ENCODE peak calls at places on chromosomes 11 and 22, in nine cellular contexts. Q is pancreas, J is uterus, B is A549, L is lung, O is heart right ventricle, F is adrenal gland, H is upper lobe of right lung, P is kidney. N is an unnamed sample.

GRCh38 chr11:126683766-126684728 is 316.5 kb downstream of the KIRREL3 start:
- DNase-seq in Q (no peak), J (no peak), B (no peak), L (no peak), O (no peak), F (no peak), H (no peak), P (no peak), N (no peak)

GRCh38 chr22:32005453-32005852 is 37.6 kb upstream of the SLC5A1 start:
- DNase-seq in Q (no peak), J (no peak), B (peak), L (no peak), O (no peak), F (no peak), H (no peak), P (no peak), N (no peak)

GRCh38 chr22:27780161-27780575 is 21.4 kb downstream of the MN1 start:
- DNase-seq in Q (no peak), J (no peak), B (no peak), L (no peak), O (peak), F (no peak), H (no peak), P (no peak), N (no peak)

GRCh38 chr22:19959587-19960490 is 18.2 kb upstream of the TXNRD2 start:
- DNase-seq in Q (no peak), J (peak), B (no peak), L (no peak), O (no peak), F (no peak), H (no peak), P (peak), N (no peak)

GRCh38 chr22:40345271-40345670 is 1.0 kb upstream of the ADSL start:
- DNase-seq in Q (no peak), J (no peak), B (no peak), L (no peak), O (no peak), F (peak), H (no peak), P (no peak), N (peak)

GRCh38 chr11:2738551-2739431 is 39.0 kb upstream of the KCNQ1OT1 start:
- DNase-seq in Q (no peak), J (no peak), B (no peak), L (no peak), O (peak), F (no peak), H (no peak), P (peak), N (no peak)

GRCh38 chr11:93526691-93527583 is 16.3 kb downstream of the SMCO4 start:
- DNase-seq in Q (no peak), J (no peak), B (no peak), L (no peak), O (no peak), F (no peak), H (no peak), P (no peak), N (no peak)

GRCh38 chr11:93073508-93074280 is 104.2 kb downstream of the MTNR1B start:
- DNase-seq in Q (no peak), J (no peak), B (no peak), L (no peak), O (no peak), F (no peak), H (no peak), P (no peak), N (no peak)

GRCh38 chr22:44697423-44698179 is 4.4 kb upstream of the PRR5 start:
- DNase-seq in Q (peak), J (peak), B (peak), L (peak), O (peak), F (peak), H (peak), P (no peak), N (peak)

GRCh38 chr11:35632301-35632700 is 14.0 kb downstream of the FJX1 start:
- DNase-seq in Q (no peak), J (no peak), B (peak), L (no peak), O (no peak), F (no peak), H (no peak), P (no peak), N (no peak)

GRCh38 chr22:23082534-23083314 is 12.4 kb downstream of the GNAZ start:
- DNase-seq in Q (no peak), J (no peak), B (no peak), L (no peak), O (no peak), F (no peak), H (no peak), P (no peak), N (no peak)

GRCh38 chr22:40216041-40216756 is 38.5 kb downstream of the TNRC6B start:
- DNase-seq in Q (no peak), J (no peak), B (no peak), L (no peak), O (no peak), F (no peak), H (no peak), P (no peak), N (peak)

GRCh38 chr22:28980326-28980725 is 81.3 kb downstream of the C22orf31 start:
- DNase-seq in Q (no peak), J (no peak), B (no peak), L (no peak), O (no peak), F (no peak), H (no peak), P (no peak), N (no peak)

GRCh38 chr11:114008331-114008730 is 33.4 kb downstream of the HTR3A start:
- DNase-seq in Q (no peak), J (no peak), B (no peak), L (no peak), O (no peak), F (no peak), H (no peak), P (no peak), N (no peak)

GRCh38 chr22:24076091-24076867 is 65.2 kb downstream of the CABIN1 start:
- DNase-seq in Q (no peak), J (no peak), B (no peak), L (no peak), O (no peak), F (no peak), H (peak), P (no peak), N (peak)

GRCh38 chr11:122781378-122782040 is 56.8 kb upstream of the CRTAM start:
- DNase-seq in Q (peak), J (peak), B (peak), L (peak), O (peak), F (peak), H (peak), P (peak), N (peak)
- H3K27ac ChIP-seq in Q (no peak), J (peak), B (peak), L (no peak), O (no peak), F (no peak), H (peak), P (no peak), N (no peak)

GRCh38 chr11:83374311-83374710 is 88.1 kb upstream of the CCDC90B start:
- DNase-seq in Q (no peak), J (no peak), B (no peak), L (no peak), O (no peak), F (no peak), H (no peak), P (no peak), N (no peak)
- H3K4me3 ChIP-seq in Q (no peak), J (no peak), B (no peak), L (no peak), O (no peak), F (no peak), H (no peak), P (no peak), N (no peak)

DNA sequence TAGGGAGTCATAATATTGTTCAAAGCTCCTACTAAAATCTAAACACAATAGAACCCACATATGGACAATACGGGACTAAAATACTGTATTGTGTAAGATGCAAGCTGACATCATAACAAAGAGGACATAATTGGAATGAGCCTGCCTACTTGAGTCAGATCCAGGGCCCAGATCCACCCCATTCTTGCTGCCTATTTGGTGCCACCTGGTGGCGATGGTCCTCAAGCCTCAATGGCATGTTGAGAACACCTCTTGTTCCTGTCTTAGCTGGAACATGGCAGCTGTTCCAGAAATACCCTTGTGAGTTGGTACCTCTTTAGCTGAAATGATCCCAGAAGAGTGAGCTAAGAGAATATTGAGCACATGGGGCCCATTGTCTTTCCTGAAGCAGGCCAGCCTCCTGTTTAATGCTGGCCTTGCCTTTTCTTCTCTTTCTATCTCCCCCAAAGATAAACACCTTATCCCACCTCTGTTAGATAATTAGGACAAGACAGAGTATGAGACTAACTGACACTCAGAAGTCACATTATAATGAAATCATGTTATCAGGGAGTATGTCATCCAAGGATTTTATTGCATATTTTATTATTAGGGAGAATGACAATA is 680.9 kb upstream of the ANO5 start:
- DNase-seq in Q (peak), J (no peak), B (peak), L (peak), O (peak), F (peak), H (peak), P (no peak), N (no peak)
- TF ChIP-seq CTCF in Q (no peak), J (no peak), B (peak), L (peak), O (peak), F (peak), H (peak), P (peak), N (peak)

GRCh38 chr11:128862913-128863660 is 4.0 kb downstream of the KCNJ1 start:
- DNase-seq in Q (no peak), J (no peak), B (no peak), L (no peak), O (no peak), F (no peak), H (no peak), P (no peak), N (peak)
- H3K27ac ChIP-seq in Q (no peak), J (no peak), B (no peak), L (no peak), O (no peak), F (no peak), H (no peak), P (peak), N (no peak)

DNA sequence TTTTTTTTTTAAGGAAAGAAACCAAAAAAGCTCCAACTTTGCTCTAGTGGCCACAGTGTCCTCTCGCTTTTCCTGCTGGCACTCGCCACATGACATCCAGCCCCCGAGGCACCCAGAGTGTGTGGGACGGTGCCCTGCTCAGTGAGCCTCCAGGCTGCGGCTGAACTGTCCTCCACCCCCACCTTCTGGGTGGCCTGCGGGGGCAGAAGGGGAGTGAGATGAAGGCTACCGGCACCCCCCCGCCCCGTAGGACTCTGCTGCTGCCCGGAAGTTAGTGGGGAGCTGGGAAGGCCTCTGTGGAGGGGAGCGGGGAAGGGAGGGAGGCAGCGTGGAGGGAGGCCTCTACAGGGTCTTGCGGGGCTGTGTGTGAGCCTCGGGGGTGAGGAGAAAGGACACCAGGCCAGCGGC is 264.4 kb downstream of the CTTN start:
- DNase-seq in Q (no peak), J (no peak), B (no peak), L (no peak), O (no peak), F (no peak), H (no peak), P (no peak), N (no peak)
- H3K4me3 ChIP-seq in Q (no peak), J (no peak), B (no peak), L (no peak), O (no peak), F (no peak), H (no peak), P (no peak), N (no peak)

GRCh38 chr11:135023499-135023898 is 611.5 kb upstream of the B3GAT1 start:
- DNase-seq in Q (no peak), J (no peak), B (no peak), L (no peak), O (no peak), F (no peak), H (no peak), P (no peak), N (no peak)
- TF ChIP-seq CTCF in Q (no peak), J (no peak), B (no peak), L (no peak), O (no peak), F (no peak), H (no peak), P (no peak), N (no peak)

N was measured in Peyer's patch.